ENCODE peak calls at places on chromosomes 7 and 10, in eight cellular contexts. B, J, A, V, O, W, D and C are unnamed samples.

GRCh38 chr10:6796231-6796630 is 216.2 kb upstream of the PRKCQ start:
- DNase-seq in B (no peak), J (no peak), A (no peak), V (no peak), O (no peak), W (no peak), D (no peak), C (no peak)

GRCh38 chr10:19782430-19783089 is 33.7 kb upstream of the PLXDC2 start:
- DNase-seq in B (no peak), J (no peak), A (no peak), V (no peak), O (no peak), W (no peak), D (no peak), C (no peak)

GRCh38 chr10:78263521-78263988 is 229.9 kb downstream of the RPS24 start:
- DNase-seq in B (no peak), J (peak), A (no peak), V (peak), O (no peak), W (no peak), D (no peak), C (no peak)

GRCh38 chr10:131748831-131749766 is 151.7 kb upstream of the PPP2R2D start:
- DNase-seq in B (no peak), J (no peak), A (peak), V (no peak), O (peak), W (peak), D (no peak), C (no peak)

GRCh38 chr7:5478568-5479045 is 55.0 kb upstream of the TNRC18 start:
- DNase-seq in B (no peak), J (no peak), A (no peak), V (no peak), O (no peak), W (no peak), D (peak), C (no peak)

GRCh38 chr10:42985436-42986316 is 91.2 kb upstream of the RET start:
- DNase-seq in B (no peak), J (no peak), A (no peak), V (no peak), O (peak), W (no peak), D (no peak), C (peak)

GRCh38 chr10:119680050-119680449 is 28.9 kb downstream of the BAG3 start:
- DNase-seq in B (no peak), J (peak), A (no peak), V (peak), O (peak), W (no peak), D (no peak), C (no peak)

GRCh38 chr7:66211429-66211828 is 6.3 kb downstream of the TPST1 start:
- DNase-seq in B (no peak), J (peak), A (no peak), V (no peak), O (no peak), W (no peak), D (no peak), C (no peak)

GRCh38 chr7:114650491-114650890 is 235.9 kb downstream of the FOXP2 start:
- DNase-seq in B (no peak), J (no peak), A (no peak), V (no peak), O (no peak), W (no peak), D (no peak), C (no peak)

GRCh38 chr10:26448706-26449435 is 10.7 kb downstream of the APBB1IP start:
- DNase-seq in B (no peak), J (no peak), A (no peak), V (peak), O (no peak), W (peak), D (peak), C (no peak)

GRCh38 chr7:46859963-46860475 is 721.9 kb downstream of the TNS3 start:
- DNase-seq in B (no peak), J (no peak), A (no peak), V (peak), O (no peak), W (peak), D (no peak), C (no peak)

GRCh38 chr10:35783305-35783838 is 141.3 kb upstream of the FZD8 start:
- DNase-seq in B (no peak), J (no peak), A (no peak), V (peak), O (no peak), W (peak), D (no peak), C (no peak)

GRCh38 chr10:104576611-104577010 is 64.5 kb upstream of the SORCS3 start:
- DNase-seq in B (no peak), J (no peak), A (no peak), V (no peak), O (no peak), W (no peak), D (no peak), C (no peak)